ENCODE peak calls at places on chromosome 10, in five cellular contexts. Y is SJSA1, N is body of pancreas, X is left ventricle myocardium inferior, K is tibial artery. L is an unnamed sample.

GRCh38 chr10:36263871-36264270 is 621.8 kb upstream of the FZD8 start:
- DNase-seq in X (no peak), K (no peak), Y (no peak), N (no peak), L (no peak)

GRCh38 chr10:113411456-113411855 is 141.4 kb upstream of the HABP2 start:
- DNase-seq in K (no peak), N (no peak), X (no peak), Y (no peak), L (no peak)

GRCh38 chr10:89391882-89392756 is at the start of gene IFIT1:
- DNase-seq in N (peak; percentile 52), X (no peak), K (peak; percentile 63), Y (peak; percentile 68), L (peak; percentile 62)

GRCh38 chr10:30493609-30494530 is 59.9 kb downstream of the MAP3K8 start:
- DNase-seq in Y (no peak), K (peak; percentile 70), N (no peak), X (peak; percentile 35), L (peak; percentile 18)

GRCh38 chr10:66639351-66639750 is 286.5 kb upstream of the LRRTM3 start:
- DNase-seq in Y (no peak), K (no peak), N (no peak), X (no peak), L (no peak)

GRCh38 chr10:77641788-77642397 is 4.3 kb upstream of the KCNMA1 start:
- DNase-seq in Y (peak; percentile 72), N (peak; percentile 80), K (peak; percentile 82), X (no peak), L (peak; percentile 41)

GRCh38 chr10:63675171-63675570 is 154.0 kb downstream of the REEP3 start:
- DNase-seq in X (no peak), N (no peak), K (peak; percentile 49), Y (no peak), L (peak; percentile 69)

GRCh38 chr10:97991875-97992274 is 38.5 kb downstream of the CRTAC1 start:
- DNase-seq in X (no peak), Y (no peak), N (no peak), K (no peak), L (peak; percentile 5)

GRCh38 chr10:80518807-80519360 is 18.8 kb upstream of the SH2D4B start:
- DNase-seq in Y (no peak), N (no peak), K (no peak), X (peak; percentile 43), L (no peak)

GRCh38 chr10:112782176-112782907 is 167.7 kb upstream of the TCF7L2 start:
- DNase-seq in Y (no peak), N (peak; percentile 19), X (peak; percentile 82), K (peak; percentile 73), L (no peak)

GRCh38 chr10:16856567-16856966 is 39.3 kb upstream of the RSU1 start:
- DNase-seq in K (no peak), X (no peak), N (no peak), Y (no peak), L (no peak)

GRCh38 chr10:119348516-119349240 is 141.3 kb downstream of the GRK5 start:
- DNase-seq in X (no peak), N (no peak), Y (no peak), K (no peak), L (no peak)

GRCh38 chr10:60778978-60779668 is 845 bp downstream of the CDK1 start:
- DNase-seq in X (no peak), K (no peak), N (no peak), Y (no peak), L (no peak)

GRCh38 chr10:132410056-132410778 is 13.2 kb downstream of the PWWP2B start:
- DNase-seq in X (no peak), N (peak; percentile 71), K (no peak), Y (no peak), L (no peak)

GRCh38 chr10:132408823-132409666 is 12.0 kb downstream of the PWWP2B start:
- DNase-seq in X (no peak), K (no peak), Y (no peak), N (peak; percentile 89), L (no peak)

GRCh38 chr10:132410779-132411532 is 14.0 kb downstream of the PWWP2B start:
- DNase-seq in N (peak; percentile 79), Y (no peak), K (no peak), X (no peak), L (no peak)

GRCh38 chr10:132408367-132408781 is 11.4 kb downstream of the PWWP2B start:
- DNase-seq in K (no peak), N (peak; percentile 48), Y (no peak), X (no peak), L (no peak)

DNA sequence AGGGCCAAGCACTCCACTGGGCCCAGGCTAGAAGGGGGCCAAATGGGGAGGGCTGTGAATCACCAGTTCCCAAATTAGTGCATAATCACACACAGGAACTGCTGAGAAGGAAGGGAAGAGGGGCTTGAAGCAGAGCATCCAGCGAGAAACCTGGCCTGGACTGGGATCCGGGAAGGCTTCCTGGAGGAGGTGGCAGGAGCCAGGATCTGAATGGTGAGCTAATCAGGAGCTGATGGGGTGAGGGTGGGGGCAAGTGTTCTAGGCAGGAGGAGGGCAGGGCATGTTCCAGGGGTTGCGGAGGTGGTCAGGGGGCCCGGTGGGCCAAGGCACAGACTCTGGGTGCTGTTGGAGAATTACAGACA is 12.6 kb downstream of the PWWP2B start:
- DNase-seq in K (no peak), Y (no peak), N (no peak), X (no peak), L (no peak)
- H3K9me3 ChIP-seq in K (no peaks in the 10 kb centered on the region), Y (no peaks in the 10 kb centered on the region), N (no peaks in the 10 kb centered on the region), X (no peaks in the 10 kb centered on the region), L (no peaks in the 10 kb centered on the region)

DNA sequence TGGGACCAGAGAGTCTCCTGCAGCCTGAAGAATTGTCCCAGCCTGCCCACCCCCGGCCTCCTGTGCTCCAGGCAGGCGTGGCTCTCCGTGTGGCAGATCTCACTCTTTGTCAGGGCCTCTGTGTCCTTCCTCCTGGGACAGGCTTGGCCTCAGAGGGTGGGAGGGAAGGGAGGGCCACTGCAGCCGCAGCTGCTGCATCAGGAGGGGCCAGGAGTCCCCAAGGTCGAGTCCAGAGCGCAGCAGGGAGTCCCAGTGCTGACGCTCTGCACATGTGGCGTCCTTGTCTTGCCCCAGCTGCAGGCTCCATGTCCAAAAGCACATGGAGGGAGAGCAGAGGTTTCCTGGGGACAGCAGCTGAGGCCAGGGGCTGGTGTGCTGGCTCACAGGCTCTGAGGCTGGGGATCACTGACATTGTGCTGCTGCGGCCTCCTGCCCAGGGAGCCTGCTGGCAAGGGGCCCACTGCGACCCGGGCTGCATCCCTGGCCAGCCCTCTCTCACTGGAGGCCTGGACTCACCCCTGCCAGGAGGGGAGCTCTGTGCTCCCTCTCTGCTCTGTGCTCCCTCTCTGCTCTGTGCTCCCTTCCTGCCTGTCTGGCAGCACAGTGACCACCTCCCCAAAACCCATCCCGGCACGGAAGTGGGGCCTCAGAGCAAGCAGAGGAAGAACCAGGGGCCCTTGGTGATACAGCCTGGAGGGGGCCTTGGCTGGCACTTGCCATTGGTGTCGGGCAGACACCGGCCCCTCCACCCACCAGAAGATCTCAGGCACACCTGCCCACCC is 114.6 kb upstream of the RET start:
- DNase-seq in K (no peak), Y (peak; percentile 34), X (peak; percentile 44), N (peak; percentile 7), L (no peak)
- H3K27me3 ChIP-seq in K (no peaks in the 10 kb centered on the region), Y (no peaks in the 10 kb centered on the region), X (no peaks in the 10 kb centered on the region), N (no peaks in the 10 kb centered on the region), L (no peaks in the 10 kb centered on the region)

GRCh38 chr10:42574336-42574735 is 64.0 kb downstream of the ZNF33B start:
- DNase-seq in N (no peak), K (no peak), Y (no peak), X (no peak), L (no peak)
- H3K9me3 ChIP-seq in N (no peaks in the 10 kb centered on the region), K (no peaks in the 10 kb centered on the region), Y (no peaks in the 10 kb centered on the region), X (no peaks in the 10 kb centered on the region), L (no peaks in the 10 kb centered on the region)

DNA sequence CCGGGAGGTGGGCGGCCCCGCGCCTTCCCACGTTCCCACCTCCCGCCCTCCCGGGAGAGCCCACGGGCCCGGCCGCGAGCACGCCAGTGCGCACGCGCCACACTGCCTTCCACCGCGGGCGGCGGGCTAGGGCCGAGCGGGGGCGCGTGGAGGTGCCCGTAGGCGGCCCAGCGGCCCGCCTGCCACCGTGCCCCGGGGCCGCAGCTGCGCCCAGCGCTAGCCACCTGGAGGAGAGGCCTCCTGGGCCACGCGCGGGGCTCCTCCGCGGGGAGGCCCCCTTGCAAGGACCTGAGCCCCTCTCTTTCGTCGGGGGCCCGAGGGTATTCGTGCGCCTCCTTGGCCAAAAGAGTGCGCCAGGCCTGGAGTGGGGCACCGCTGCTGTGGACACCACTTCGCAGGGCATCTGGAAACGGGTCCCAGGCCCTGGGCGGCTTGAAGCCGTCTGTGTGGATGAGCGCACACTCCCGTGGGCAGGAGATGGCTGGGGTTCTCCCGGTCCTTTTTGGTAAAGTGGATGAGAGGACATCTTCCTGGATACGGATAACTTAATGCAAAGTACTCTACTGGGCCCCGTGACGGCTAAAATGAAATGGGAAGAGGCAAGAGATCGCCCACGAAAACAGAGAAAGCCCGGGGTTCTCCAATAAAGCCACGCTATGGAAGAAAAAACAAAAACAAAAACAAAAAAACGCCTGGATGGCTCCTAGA is 9.0 kb upstream of the EBF3 start:
- DNase-seq in X (no peak), N (no peak), K (no peak), Y (no peak), L (no peak)
- H3K27me3 ChIP-seq in X (peaks cover 100% of the 10 kb centered on the region), N (peaks cover 3% of the 10 kb centered on the region), K (peaks cover 90% of the 10 kb centered on the region), Y (peaks cover 3% of the 10 kb centered on the region), L (peaks cover 18% of the 10 kb centered on the region)

DNA sequence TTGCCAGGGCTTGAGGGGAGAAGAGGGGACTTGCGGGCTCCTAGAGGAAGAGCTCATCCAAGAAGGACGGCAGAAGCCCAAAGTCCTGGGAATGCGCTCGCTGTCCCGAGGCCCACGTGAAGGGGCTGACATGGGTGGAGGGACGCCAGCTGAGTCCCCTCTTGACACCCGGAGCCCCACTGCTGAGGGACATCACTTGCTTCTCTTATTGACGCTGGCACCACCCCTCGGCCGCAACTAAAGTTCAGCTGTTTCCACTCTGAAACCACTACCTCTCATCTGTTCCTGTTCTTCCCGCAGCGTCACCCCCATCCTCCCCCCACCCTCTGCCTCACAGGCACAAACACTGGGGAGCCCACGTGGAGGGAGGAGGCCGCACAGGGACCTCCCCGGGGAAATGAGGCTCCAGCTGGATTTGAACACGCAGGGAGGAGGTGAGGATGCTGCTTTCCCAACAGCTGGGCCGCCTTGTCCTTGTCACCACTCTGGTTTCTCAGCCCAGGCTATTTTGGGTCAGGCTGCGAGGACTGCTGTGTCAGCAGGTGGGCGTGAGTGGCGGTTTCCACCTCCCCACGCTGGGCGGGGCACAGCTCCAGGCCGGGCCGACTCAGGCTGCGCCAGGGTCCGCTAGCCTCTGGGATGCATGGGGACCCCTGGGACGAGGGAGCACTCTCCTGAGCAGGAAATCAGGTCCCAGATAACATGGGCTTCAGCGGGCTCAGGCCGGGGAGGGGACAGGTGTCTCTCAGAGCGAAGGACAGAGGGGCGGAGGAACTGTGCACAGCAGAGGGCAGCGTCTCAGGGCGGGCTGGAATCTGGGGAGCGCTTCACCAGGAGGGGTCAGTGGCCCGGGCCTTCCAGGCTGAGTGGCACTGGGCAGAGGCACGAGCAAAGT is 156.3 kb downstream of the ZNF248 start:
- DNase-seq in K (no peak), X (no peak), Y (peak; percentile 36), N (no peak), L (no peak)
- H3K9me3 ChIP-seq in K (no peaks in the 10 kb centered on the region), X (peaks cover 4% of the 10 kb centered on the region), Y (no peaks in the 10 kb centered on the region), N (no peaks in the 10 kb centered on the region), L (no peaks in the 10 kb centered on the region)

GRCh38 chr10:1546431-1547110 is 190.8 kb downstream of the ADARB2 start:
- DNase-seq in K (no peak), Y (no peak), X (no peak), N (no peak), L (no peak)
- H3K27me3 ChIP-seq in K (peaks cover 15% of the 10 kb centered on the region), Y (peaks cover 14% of the 10 kb centered on the region), X (no peaks in the 10 kb centered on the region), N (no peaks in the 10 kb centered on the region), L (no peaks in the 10 kb centered on the region)

GRCh38 chr10:42488416-42488815 is 150.0 kb downstream of the ZNF33B start:
- DNase-seq in K (no peak), Y (peak; percentile 85), X (no peak), N (no peak), L (peak; percentile 30)

GRCh38 chr10:42490368-42490767 is 148.0 kb downstream of the ZNF33B start:
- DNase-seq in K (no peak), X (no peak), Y (no peak), N (no peak), L (no peak)

GRCh38 chr10:42491001-42491592 is 147.3 kb downstream of the ZNF33B start:
- DNase-seq in K (no peak), N (no peak), Y (no peak), X (no peak), L (no peak)

GRCh38 chr10:42491801-42492200 is 146.6 kb downstream of the ZNF33B start:
- DNase-seq in Y (no peak), N (no peak), X (no peak), K (no peak), L (no peak)
- H3K9me3 ChIP-seq in Y (no peaks in the 10 kb centered on the region), N (no peaks in the 10 kb centered on the region), X (peaks cover 1% of the 10 kb centered on the region), K (no peaks in the 10 kb centered on the region), L (no peaks in the 10 kb centered on the region)

L was measured in MG63.